ENCODE peak calls at places on chromosomes 1 and 21, in nine cellular contexts. S is BE2C; R is iPS-NIHi11; E is left kidney; Q is nephron progenitor cell; F is globus pallidus; B is stimulated activated CD8-positive, alpha-beta memory T cell treated with anti-CD3 and anti-CD28 coated beads, Interleukin-15, amount 100 ng/mL, for 1 hour; J is brain microvascular endothelial cell; N is epithelial cell of proximal tubule. H is an unnamed sample.
A peak's percentile ranks its signal among the peaks of the same experiment; 100 is the strongest.

GRCh38 chr1:167974698-167975097 is 37.8 kb upstream of the MPC2 start:
- DNase-seq in S (no peak), R (no peak), E (no peak), Q (no peak), F (no peak), B (no peak), J (no peak), N (no peak), H (no peak)

GRCh38 chr1:40855513-40855912 is 6.7 kb downstream of the CITED4 start:
- DNase-seq in S (peak; percentile 19), R (no peak), E (peak; percentile 33), Q (peak; percentile 29), F (no peak), B (no peak), J (no peak), N (no peak), H (peak; percentile 39)

GRCh38 chr21:21003701-21004100 is 5.5 kb downstream of the NCAM2 start:
- DNase-seq in S (peak; percentile 53), R (peak; percentile 30), E (peak; percentile 44), Q (peak; percentile 11), F (peak; percentile 68), B (no peak), J (peak; percentile 12), N (no peak), H (peak; percentile 6)

GRCh38 chr1:4275083-4275482 is 375.0 kb upstream of the C1orf174 start:
- DNase-seq in S (no peak), R (no peak), E (no peak), Q (no peak), F (no peak), B (no peak), J (no peak), N (no peak), H (no peak)

GRCh38 chr1:219283541-219283940 is 109.9 kb downstream of the LYPLAL1 start:
- DNase-seq in S (no peak), R (no peak), E (no peak), Q (no peak), F (no peak), B (no peak), J (no peak), N (no peak), H (no peak)

GRCh38 chr1:67980028-67980427 is 70.4 kb downstream of the DIRAS3 start:
- DNase-seq in S (no peak), R (no peak), E (no peak), Q (no peak), F (no peak), B (no peak), J (no peak), N (no peak), H (no peak)

GRCh38 chr1:169348356-169349036 is 19.1 kb downstream of the NME7 start:
- DNase-seq in S (peak; percentile 31), R (peak; percentile 21), E (peak; percentile 73), Q (peak; percentile 12), F (peak; percentile 59), B (no peak), J (peak; percentile 43), N (no peak), H (peak; percentile 77)

GRCh38 chr21:19844334-19844733 is 1153.9 kb upstream of the NCAM2 start:
- DNase-seq in S (no peak), R (no peak), E (no peak), Q (no peak), F (no peak), B (no peak), J (no peak), N (no peak), H (no peak)

GRCh38 chr21:31257265-31257664 is 86.8 kb downstream of the TIAM1 start:
- DNase-seq in S (no peak), R (no peak), E (no peak), Q (no peak), F (no peak), B (no peak), J (no peak), N (no peak), H (no peak)

GRCh38 chr1:180156631-180157091 is 2.0 kb downstream of the QSOX1 start:
- DNase-seq in S (no peak), R (no peak), E (no peak), Q (no peak), F (no peak), B (no peak), J (peak; percentile 69), N (peak; percentile 25), H (peak; percentile 44)

GRCh38 chr1:109788695-109789521 is 25.2 kb upstream of the EPS8L3 start:
- DNase-seq in S (no peak), R (peak; percentile 79), E (peak; percentile 54), Q (no peak), F (no peak), B (no peak), J (no peak), N (no peak), H (no peak)

GRCh38 chr1:8702121-8702520 is 115.3 kb downstream of the RERE start:
- DNase-seq in S (peak; percentile 19), R (peak; percentile 46), E (peak; percentile 86), Q (no peak), F (peak; percentile 65), B (no peak), J (peak; percentile 23), N (no peak), H (peak; percentile 45)

GRCh38 chr1:117802546-117803257 is 126.7 kb downstream of the GDAP2 start:
- DNase-seq in S (no peak), R (no peak), E (peak; percentile 29), Q (no peak), F (no peak), B (no peak), J (no peak), N (no peak), H (no peak)

GRCh38 chr1:186950547-186950946 is 121.8 kb downstream of the PLA2G4A start:
- DNase-seq in S (no peak), R (no peak), E (no peak), Q (no peak), F (no peak), B (no peak), J (peak; percentile 75), N (no peak), H (no peak)

GRCh38 chr1:112637257-112638108 is 17.9 kb downstream of the CAPZA1 start:
- DNase-seq in S (no peak), R (no peak), E (no peak), Q (no peak), F (peak; percentile 86), B (no peak), J (peak; percentile 11), N (peak; percentile 44), H (no peak)

GRCh38 chr1:93007941-93008577 is 46.8 kb upstream of the DIPK1A start:
- DNase-seq in S (no peak), R (no peak), E (no peak), Q (no peak), F (no peak), B (no peak), J (peak; percentile 46), N (no peak), H (no peak)

GRCh38 chr1:78676347-78676982 is 26.8 kb downstream of the IFI44 start:
- DNase-seq in S (peak; percentile 24), R (peak; percentile 31), E (peak; percentile 78), Q (peak; percentile 51), F (peak; percentile 63), B (peak; percentile 31), J (peak; percentile 69), N (peak; percentile 16), H (peak; percentile 60)

GRCh38 chr1:112686417-112686816 is 12.0 kb downstream of the MOV10 start:
- DNase-seq in S (no peak), R (no peak), E (no peak), Q (no peak), F (no peak), B (no peak), J (no peak), N (no peak), H (no peak)

GRCh38 chr1:186165303-186165702 is 209.8 kb downstream of the TPR start:
- DNase-seq in S (no peak), R (no peak), E (no peak), Q (no peak), F (no peak), B (no peak), J (peak; percentile 31), N (no peak), H (no peak)

GRCh38 chr1:164369698-164370365 is 189.2 kb upstream of the PBX1 start:
- DNase-seq in S (no peak), R (no peak), E (no peak), Q (no peak), F (no peak), B (no peak), J (peak; percentile 1), N (no peak), H (no peak)

GRCh38 chr1:22662318-22662717 is 9.3 kb downstream of the C1QB start:
- DNase-seq in S (peak; percentile 71), R (peak; percentile 86), E (peak; percentile 70), Q (no peak), F (peak; percentile 69), B (no peak), J (peak; percentile 1), N (no peak), H (no peak)

GRCh38 chr21:42526379-42526727 is 12.7 kb downstream of the SLC37A1 start:
- DNase-seq in S (peak; percentile 64), R (no peak), E (peak; percentile 34), Q (no peak), F (no peak), B (no peak), J (no peak), N (no peak), H (no peak)

GRCh38 chr1:210170220-210170619 is 62.4 kb upstream of the SERTAD4 start:
- DNase-seq in S (no peak), R (no peak), E (no peak), Q (no peak), F (no peak), B (no peak), J (no peak), N (no peak), H (no peak)

GRCh38 chr21:46667191-46667734 is 31.8 kb downstream of the PRMT2 start:
- DNase-seq in S (peak; percentile 32), R (peak; percentile 60), E (peak; percentile 43), Q (peak; percentile 46), F (no peak), B (no peak), J (peak; percentile 11), N (no peak), H (no peak)

H was measured in erythroblast.